ENCODE peak calls at places on chromosomes 13 and 19, in four cellular contexts. One of them, this sample, is unnamed.

GRCh38 chr13:40204246-40204645 is 462.2 kb downstream of the FOXO1 start:
- DNase-seq in stomach: no peak
- DNase-seq in astrocyte of the cerebellum: no peak
- DNase-seq in GM06990: no peak
- DNase-seq in this sample: no peak

GRCh38 chr13:39913928-39914327 is 258.5 kb downstream of the COG6 start:
- DNase-seq in stomach: no peak
- DNase-seq in GM06990: no peak
- DNase-seq in astrocyte of the cerebellum: no peak
- DNase-seq in this sample: no peak

GRCh38 chr19:40143612-40144011 is 47.6 kb upstream of the MAP3K10 start:
- DNase-seq in astrocyte of the cerebellum: no peak
- DNase-seq in GM06990: peak
- DNase-seq in stomach: no peak
- DNase-seq in this sample: peak

GRCh38 chr13:45422731-45423130 is 4.6 kb upstream of the SLC25A30 start:
- DNase-seq in GM06990: no peak
- DNase-seq in astrocyte of the cerebellum: no peak
- DNase-seq in stomach: no peak
- DNase-seq in this sample: no peak

GRCh38 chr13:51729853-51730553 is 74.0 kb downstream of the DHRS12 start:
- DNase-seq in astrocyte of the cerebellum: peak
- DNase-seq in GM06990: no peak
- DNase-seq in stomach: no peak
- DNase-seq in this sample: no peak

GRCh38 chr13:106867249-106867648 is 299.3 kb upstream of the ARGLU1 start:
- DNase-seq in astrocyte of the cerebellum: no peak
- DNase-seq in GM06990: no peak
- DNase-seq in stomach: peak
- DNase-seq in this sample: no peak

GRCh38 chr13:112248909-112249592 is 127.1 kb upstream of the SPACA7 start:
- DNase-seq in GM06990: no peak
- DNase-seq in stomach: no peak
- DNase-seq in astrocyte of the cerebellum: no peak
- DNase-seq in this sample: no peak

GRCh38 chr13:41696163-41697003 is 239.0 kb downstream of the RGCC start:
- DNase-seq in GM06990: no peak
- DNase-seq in astrocyte of the cerebellum: peak
- DNase-seq in stomach: no peak
- DNase-seq in this sample: no peak

GRCh38 chr13:85738696-85739320 is 60.4 kb downstream of the SLITRK6 start:
- DNase-seq in astrocyte of the cerebellum: no peak
- DNase-seq in GM06990: no peak
- DNase-seq in stomach: no peak
- DNase-seq in this sample: no peak

GRCh38 chr19:3518669-3519068 is 12.6 kb downstream of the FZR1 start:
- DNase-seq in GM06990: no peak
- DNase-seq in astrocyte of the cerebellum: no peak
- DNase-seq in stomach: no peak
- DNase-seq in this sample: no peak

GRCh38 chr19:3520166-3521103 is 14.3 kb downstream of the FZR1 start:
- DNase-seq in stomach: no peak
- DNase-seq in astrocyte of the cerebellum: no peak
- DNase-seq in GM06990: no peak
- DNase-seq in this sample: no peak

GRCh38 chr19:3519126-3519525 is 13.0 kb downstream of the FZR1 start:
- DNase-seq in GM06990: no peak
- DNase-seq in astrocyte of the cerebellum: no peak
- DNase-seq in stomach: no peak
- DNase-seq in this sample: no peak

GRCh38 chr19:3522421-3523360 is 16.3 kb upstream of the TEKTIP1 start:
- DNase-seq in GM06990: no peak
- DNase-seq in stomach: no peak
- DNase-seq in astrocyte of the cerebellum: no peak
- DNase-seq in this sample: no peak

DNA sequence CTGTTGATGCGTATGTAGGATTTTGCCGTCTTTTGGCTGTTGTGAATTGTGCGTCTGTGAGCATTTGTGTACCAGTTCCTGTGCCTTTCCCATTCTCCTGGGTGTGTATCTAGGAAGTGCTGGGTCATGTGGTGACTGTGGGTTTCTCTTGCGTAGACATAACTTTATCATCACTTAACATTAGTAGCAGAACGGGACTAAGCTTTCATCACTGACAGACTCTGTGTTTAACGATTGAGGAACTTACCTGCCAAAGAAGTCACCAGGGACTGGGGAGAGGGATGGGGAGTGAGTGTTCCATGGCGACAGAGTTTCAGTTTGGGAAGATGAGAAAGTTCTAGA is 15.0 kb downstream of the FZR1 start:
- DNase-seq in stomach: no peak
- DNase-seq in astrocyte of the cerebellum: no peak
- DNase-seq in GM06990: no peak
- DNase-seq in this sample: no peak
- TF ChIP-seq CTCF in stomach: no peak
- TF ChIP-seq CTCF in astrocyte of the cerebellum: no peak
- TF ChIP-seq CTCF in GM06990: no peak
- TF ChIP-seq CTCF in this sample: no peak

DNA sequence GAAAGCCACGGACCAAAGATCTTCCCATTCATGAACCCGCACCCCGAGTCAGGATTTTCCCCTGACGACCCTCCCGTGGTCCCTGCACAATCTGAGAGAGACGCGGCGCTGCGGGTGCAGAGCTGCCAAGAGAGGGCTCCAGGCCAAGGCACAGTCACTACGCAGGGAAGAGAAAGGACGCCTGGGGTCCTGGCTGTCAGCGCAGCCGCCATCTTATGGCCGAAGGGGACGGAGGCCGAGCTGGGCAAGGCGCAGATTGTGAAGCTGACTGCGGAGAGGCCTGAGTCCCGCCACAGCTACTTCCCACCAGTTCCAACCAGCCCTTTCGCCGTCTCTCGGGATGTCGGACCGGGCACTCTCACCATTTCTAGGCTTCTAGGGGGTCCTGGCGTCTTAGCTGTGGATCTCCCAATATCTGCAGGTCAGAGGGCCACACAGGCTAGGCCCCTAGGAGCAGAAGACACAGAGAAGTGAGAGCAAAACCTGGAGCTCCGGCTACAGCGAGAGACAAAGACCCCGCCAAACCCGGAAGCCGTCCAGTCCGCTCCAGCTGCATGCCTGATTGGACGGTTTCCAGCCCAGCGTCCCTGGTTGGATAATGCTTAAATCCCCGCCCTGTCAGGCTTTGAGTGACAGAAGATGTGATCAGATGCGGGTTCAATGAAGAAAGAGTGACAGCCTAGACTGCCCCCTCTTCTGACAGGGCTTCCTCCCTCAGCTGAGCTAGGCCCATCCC is at the start of gene ZNF100:
- DNase-seq in stomach: peak
- DNase-seq in astrocyte of the cerebellum: peak
- DNase-seq in GM06990: peak
- DNase-seq in this sample: peak
- H3K4me3 ChIP-seq in stomach: peak
- H3K4me3 ChIP-seq in astrocyte of the cerebellum: peak
- H3K4me3 ChIP-seq in GM06990: peak
- H3K4me3 ChIP-seq in this sample: peak

DNA sequence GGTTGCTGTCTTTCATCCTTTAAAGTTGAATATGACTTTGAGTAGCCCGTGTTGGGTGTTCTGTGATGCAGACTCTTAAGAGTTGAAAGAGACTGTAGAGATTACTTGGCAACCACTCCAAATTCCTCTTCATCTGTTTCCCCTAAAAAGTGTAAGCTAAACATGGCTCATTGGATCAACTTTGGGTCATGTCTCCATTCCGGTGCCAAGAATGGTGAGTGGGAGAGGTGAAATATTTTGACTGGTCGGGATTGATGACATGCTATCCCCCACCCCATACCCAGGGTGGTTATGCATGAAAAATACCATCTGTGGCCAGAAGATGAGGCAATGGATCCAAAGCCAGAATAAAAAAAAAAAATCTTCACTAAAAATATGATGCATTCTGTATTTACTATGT is 281.3 kb upstream of the SOX21 start:
- DNase-seq in GM06990: no peak
- DNase-seq in stomach: no peak
- DNase-seq in astrocyte of the cerebellum: peak
- DNase-seq in this sample: no peak
- TF ChIP-seq CTCF in GM06990: no peak
- TF ChIP-seq CTCF in stomach: no peak
- TF ChIP-seq CTCF in astrocyte of the cerebellum: no peak
- TF ChIP-seq CTCF in this sample: no peak

GRCh38 chr19:42051166-42052115 is 18.6 kb downstream of the GRIK5 start:
- DNase-seq in astrocyte of the cerebellum: no peak
- DNase-seq in stomach: peak
- DNase-seq in GM06990: no peak
- DNase-seq in this sample: no peak

GRCh38 chr19:42052241-42052863 is 17.7 kb downstream of the GRIK5 start:
- DNase-seq in stomach: no peak
- DNase-seq in astrocyte of the cerebellum: no peak
- DNase-seq in GM06990: no peak
- DNase-seq in this sample: no peak

GRCh38 chr19:42045575-42045974 is 24.4 kb downstream of the GRIK5 start:
- DNase-seq in GM06990: no peak
- DNase-seq in astrocyte of the cerebellum: no peak
- DNase-seq in stomach: no peak
- DNase-seq in this sample: no peak

GRCh38 chr19:42053037-42053935 is 16.7 kb downstream of the GRIK5 start:
- DNase-seq in astrocyte of the cerebellum: no peak
- DNase-seq in GM06990: no peak
- DNase-seq in stomach: no peak
- DNase-seq in this sample: no peak

DNA sequence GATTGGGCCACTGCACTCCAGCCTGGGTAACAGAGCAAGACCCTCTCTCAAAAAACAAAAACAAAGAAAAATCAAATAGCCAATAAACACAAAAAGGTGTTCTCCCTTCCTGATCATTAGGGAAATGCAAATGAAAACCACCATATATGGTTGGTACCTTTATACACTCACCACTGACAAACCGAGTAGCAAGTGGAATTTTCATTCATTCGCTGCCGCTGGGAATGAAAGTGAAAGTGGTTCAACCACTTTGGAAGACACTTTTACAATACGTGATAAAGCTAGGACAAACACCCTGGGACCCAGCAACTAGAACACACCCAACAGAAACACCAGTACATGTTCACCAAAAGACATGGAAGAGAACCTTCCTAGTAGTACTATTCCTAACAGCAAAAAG is 21.0 kb downstream of the GRIK5 start:
- DNase-seq in stomach: no peak
- DNase-seq in astrocyte of the cerebellum: no peak
- DNase-seq in GM06990: no peak
- DNase-seq in this sample: no peak
- H3K4me3 ChIP-seq in stomach: no peak
- H3K4me3 ChIP-seq in astrocyte of the cerebellum: no peak
- H3K4me3 ChIP-seq in GM06990: no peak
- H3K4me3 ChIP-seq in this sample: no peak

DNA sequence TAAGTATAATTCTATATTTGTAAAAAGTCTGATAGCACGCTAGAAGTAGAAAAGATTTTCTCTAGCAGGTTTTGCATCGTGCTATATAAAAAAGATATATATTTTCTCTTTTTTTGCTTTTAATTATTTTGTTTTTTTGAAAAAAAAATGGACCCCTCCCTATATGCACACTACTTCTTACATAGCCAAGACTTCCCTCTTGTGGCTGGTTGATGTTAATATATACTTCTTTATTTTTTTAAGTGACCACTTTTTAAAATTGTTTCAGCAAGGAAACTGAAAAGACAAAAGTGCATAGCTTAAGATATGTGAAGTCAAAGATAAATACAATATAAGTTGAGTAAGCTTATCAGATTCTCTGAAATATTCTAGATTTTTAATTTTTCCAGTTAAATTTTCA is 1202.8 kb downstream of the DIAPH3 start:
- DNase-seq in stomach: no peak
- DNase-seq in GM06990: no peak
- DNase-seq in astrocyte of the cerebellum: peak
- DNase-seq in this sample: no peak
- TF ChIP-seq CTCF in stomach: no peak
- TF ChIP-seq CTCF in GM06990: peak
- TF ChIP-seq CTCF in astrocyte of the cerebellum: peak
- TF ChIP-seq CTCF in this sample: no peak

This sample was measured in GM12864.